ENCODE peak calls at places on chromosomes 11 and 22, in four cellular contexts. V is bronchial epithelial cell, L is brain microvascular endothelial cell, Z is adrenal gland. T is an unnamed sample.

GRCh38 chr22:20816559-20816958 is 42.1 kb downstream of the PI4KA start:
- DNase-seq in V (no peak), L (no peak), Z (no peak), T (no peak)

GRCh38 chr22:44256860-44257560 is 55.7 kb downstream of the SHISAL1 start:
- DNase-seq in V (no peak), L (no peak), Z (no peak), T (no peak)

GRCh38 chr22:35812600-35812999 is 94.9 kb downstream of the APOL5 start:
- DNase-seq in V (no peak), L (no peak), Z (no peak), T (no peak)

GRCh38 chr11:132177106-132177505 is 806.7 kb downstream of the NTM start:
- DNase-seq in V (peak), L (peak), Z (no peak), T (peak)

GRCh38 chr11:26730711-26731460 is 9.0 kb upstream of the SLC5A12 start:
- DNase-seq in V (peak), L (peak), Z (no peak), T (peak)

GRCh38 chr22:49693416-49693815 is 134.3 kb downstream of the BRD1 start:
- DNase-seq in V (no peak), L (no peak), Z (peak), T (no peak)

GRCh38 chr11:12433571-12434061 is 56.2 kb downstream of the PARVA start:
- DNase-seq in V (no peak), L (peak), Z (no peak), T (peak)

GRCh38 chr22:17483670-17484372 is 79.5 kb upstream of the SLC25A18 start:
- DNase-seq in V (no peak), L (no peak), Z (no peak), T (no peak)

GRCh38 chr22:28548411-28548810 is 131.2 kb downstream of the TTC28 start:
- DNase-seq in V (no peak), L (no peak), Z (no peak), T (no peak)

GRCh38 chr11:101553891-101554292 is 29.9 kb downstream of the TRPC6 start:
- DNase-seq in V (no peak), L (peak), Z (no peak), T (no peak)

GRCh38 chr11:110000045-110000502 is 93.1 kb upstream of the ZC3H12C start:
- DNase-seq in V (peak), L (peak), Z (no peak), T (peak)

GRCh38 chr11:61617515-61617914 is 36.6 kb upstream of the SYT7 start:
- DNase-seq in V (no peak), L (no peak), Z (no peak), T (peak)
- TF ChIP-seq CTCF in V (no peak), L (peak), Z (no peak), T (peak)

DNA sequence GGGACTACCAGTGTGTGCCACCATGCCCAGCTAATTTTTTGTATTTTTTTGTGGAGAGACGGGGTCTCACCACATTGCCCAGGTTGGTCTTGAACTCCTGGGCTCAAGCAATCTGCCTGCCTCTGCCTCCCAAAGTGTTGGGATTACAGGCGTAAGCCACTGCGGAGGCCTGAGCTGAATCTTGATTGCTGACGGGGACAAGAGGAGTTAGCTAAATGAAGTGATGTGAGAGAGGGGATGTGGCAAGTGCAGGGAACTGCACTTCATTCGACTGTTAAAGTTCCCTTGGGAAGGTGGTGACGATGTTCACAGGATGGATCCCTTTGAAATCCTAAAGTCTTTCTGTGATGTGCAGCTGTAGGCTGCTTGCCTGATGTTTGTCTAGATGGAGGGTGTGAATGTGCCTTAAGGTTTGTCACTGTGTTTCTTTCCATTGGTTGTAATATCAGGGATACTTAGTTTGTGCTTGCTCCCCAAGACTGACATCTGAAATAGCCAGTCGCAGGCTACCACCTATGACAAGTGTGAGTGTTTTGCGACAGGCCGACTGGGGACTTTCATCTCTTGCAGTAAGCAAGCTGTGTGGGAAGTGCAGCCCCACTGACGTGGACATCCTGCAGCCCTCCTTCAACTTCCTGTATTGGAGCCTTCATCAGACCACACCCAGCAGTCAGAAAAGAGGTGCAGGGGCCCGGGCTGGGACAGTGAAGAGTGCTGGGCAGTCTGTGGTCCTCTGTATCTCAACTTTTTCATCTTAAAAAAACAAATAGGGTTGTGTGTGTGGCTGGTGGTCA is 19.6 kb upstream of the CCDC134 start:
- DNase-seq in V (peak), L (peak), Z (peak), T (peak)
- H3K4me3 ChIP-seq in V (no peak), L (no peak), Z (no peak), T (no peak)

GRCh38 chr11:31240340-31240904 is 129.1 kb downstream of the DCDC1 start:
- DNase-seq in V (peak), L (peak), Z (peak), T (peak)
- TF ChIP-seq CTCF in V (peak), L (peak), Z (peak), T (peak)

DNA sequence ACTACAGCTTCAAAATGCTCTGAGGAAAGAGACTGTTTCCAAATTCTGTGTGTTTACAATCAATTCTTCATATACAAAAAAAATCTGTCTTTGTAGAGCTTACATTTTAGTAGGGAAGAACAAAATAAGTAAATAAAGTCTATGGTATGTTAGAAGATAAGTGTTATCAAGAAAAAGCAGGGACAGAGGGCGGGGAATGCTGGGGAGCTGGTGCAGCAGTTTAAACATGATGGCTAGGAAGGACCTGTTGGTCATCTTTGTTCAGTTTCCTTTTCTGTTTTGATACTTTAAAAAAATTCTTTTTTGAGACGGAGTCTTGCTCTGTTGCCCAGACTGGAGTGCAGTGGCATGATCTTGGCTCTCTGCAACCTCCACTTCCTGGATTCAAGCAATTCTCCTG is 16.1 kb downstream of the TMEM25 start:
- DNase-seq in V (no peak), L (no peak), Z (no peak), T (no peak)
- H3K4me3 ChIP-seq in V (no peak), L (no peak), Z (no peak), T (no peak)

GRCh38 chr11:104841973-104842372 is 56.3 kb downstream of the CASP12 start:
- DNase-seq in V (no peak), L (no peak), Z (no peak), T (no peak)

GRCh38 chr11:104841185-104841584 is 57.1 kb downstream of the CASP12 start:
- DNase-seq in V (no peak), L (no peak), Z (no peak), T (no peak)

GRCh38 chr11:104846216-104846615 is 52.0 kb downstream of the CASP12 start:
- DNase-seq in V (no peak), L (no peak), Z (no peak), T (no peak)

GRCh38 chr11:104837969-104838639 is 60.2 kb downstream of the CASP12 start:
- DNase-seq in V (no peak), L (no peak), Z (no peak), T (no peak)

DNA sequence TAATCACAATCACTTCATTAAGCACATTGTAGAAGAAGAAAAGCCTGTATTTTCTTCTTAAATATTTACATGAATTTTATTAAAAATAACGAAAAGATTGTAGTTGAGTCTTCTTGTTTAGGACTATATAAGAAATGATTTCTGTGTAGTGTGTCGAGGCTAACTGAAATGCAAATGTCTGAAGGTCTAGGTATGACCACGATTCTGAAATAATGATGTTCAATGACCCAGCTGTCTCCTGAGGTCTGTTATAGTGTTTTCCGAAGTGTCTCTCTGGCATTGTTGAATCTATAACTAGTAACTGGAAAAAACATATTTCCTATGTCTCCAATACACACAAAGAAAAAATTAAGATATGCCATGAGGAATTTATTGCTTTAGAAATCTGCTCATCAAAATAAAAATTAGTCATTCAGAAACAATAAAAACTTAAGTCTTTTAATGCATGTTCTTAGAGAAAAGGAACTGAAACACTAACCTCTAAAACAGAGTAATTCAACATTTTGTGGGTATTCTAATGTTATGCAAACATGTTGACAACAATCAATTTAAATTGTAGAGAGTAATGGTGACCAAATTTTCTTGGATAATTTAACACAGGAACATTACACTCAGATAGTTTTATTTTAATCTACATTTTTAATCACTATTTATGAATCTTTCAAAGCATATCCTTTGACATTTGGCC is 55.0 kb downstream of the CASP12 start:
- DNase-seq in V (no peak), L (no peak), Z (no peak), T (no peak)
- TF ChIP-seq CTCF in V (no peak), L (no peak), Z (no peak), T (no peak)